ENCODE peak calls at places on chromosomes 6 and 20, in nine cellular contexts. D is fibroblast of mammary gland; J is mammary epithelial cell; A is CD4-positive, alpha-beta T cell; W is astrocyte of the spinal cord; K is BJ; C is AG04449; Y is AG10803; Q is WTC11. V is an unnamed sample.

GRCh38 chr6:138815797-138816528 is 20.1 kb downstream of the ECT2L start:
- DNase-seq in A (no peak), D (peak; percentile 76), Y (peak; percentile 75), W (peak; percentile 78), K (no peak), Q (no peak), J (peak; percentile 68), C (peak; percentile 16), V (peak; percentile 72)

GRCh38 chr6:19719691-19720127 is 117.5 kb upstream of the ID4 start:
- DNase-seq in D (peak; percentile 64), C (no peak), Q (peak; percentile 59), J (peak; percentile 19), K (no peak), A (no peak), Y (peak; percentile 79), W (peak; percentile 33), V (no peak)

GRCh38 chr6:48080227-48081009 is 30.6 kb downstream of the PTCHD4 start:
- DNase-seq in Q (no peak), C (no peak), K (no peak), Y (no peak), J (no peak), D (no peak), W (no peak), A (no peak), V (no peak)

GRCh38 chr20:50014570-50015562 is 32.1 kb downstream of the SNAI1 start:
- DNase-seq in A (no peak), Y (no peak), Q (no peak), K (no peak), D (no peak), W (no peak), C (no peak), J (no peak), V (no peak)

GRCh38 chr20:38148328-38149102 is 16.6 kb downstream of the TGM2 start:
- DNase-seq in D (no peak), Q (no peak), W (no peak), J (no peak), C (no peak), A (no peak), K (no peak), Y (no peak), V (no peak)

GRCh38 chr6:133705731-133706130 is 183.2 kb upstream of the TCF21 start:
- DNase-seq in A (no peak), K (no peak), Y (peak; percentile 68), D (peak; percentile 83), C (peak; percentile 44), Q (no peak), J (peak; percentile 48), W (peak; percentile 85), V (peak; percentile 49)

GRCh38 chr6:152091201-152091600 is 283.7 kb downstream of the ESR1 start:
- DNase-seq in A (no peak), Q (no peak), C (no peak), W (no peak), K (no peak), D (no peak), J (no peak), Y (no peak), V (no peak)

GRCh38 chr6:107657373-107657754 is 166.7 kb downstream of the SCML4 start:
- DNase-seq in K (no peak), C (no peak), D (no peak), Y (no peak), A (no peak), J (no peak), Q (no peak), W (no peak), V (no peak)

GRCh38 chr20:7693761-7694160 is 246.5 kb downstream of the HAO1 start:
- DNase-seq in Q (no peak), A (no peak), D (peak; percentile 15), J (no peak), W (peak; percentile 80), Y (peak; percentile 48), K (peak; percentile 33), C (no peak), V (no peak)

GRCh38 chr6:13511913-13512717 is 24.7 kb upstream of the GFOD1 start:
- DNase-seq in Y (no peak), A (no peak), K (no peak), D (peak; percentile 11), Q (no peak), C (no peak), J (no peak), W (no peak), V (no peak)

GRCh38 chr6:37779111-37779800 is 40.3 kb upstream of the ZFAND3 start:
- DNase-seq in A (no peak), Y (no peak), W (no peak), D (peak; percentile 24), J (no peak), K (no peak), Q (no peak), C (no peak), V (no peak)

GRCh38 chr6:138258991-138259390 is 40.7 kb upstream of the PBOV1 start:
- DNase-seq in D (no peak), C (no peak), K (no peak), A (no peak), J (no peak), Y (no peak), W (no peak), Q (no peak), V (no peak)

GRCh38 chr6:15351631-15352030 is 105.8 kb downstream of the JARID2 start:
- DNase-seq in Q (no peak), J (peak; percentile 62), W (peak; percentile 80), Y (peak; percentile 93), C (peak; percentile 65), K (peak; percentile 62), D (peak; percentile 96), A (no peak), V (peak; percentile 82)

DNA sequence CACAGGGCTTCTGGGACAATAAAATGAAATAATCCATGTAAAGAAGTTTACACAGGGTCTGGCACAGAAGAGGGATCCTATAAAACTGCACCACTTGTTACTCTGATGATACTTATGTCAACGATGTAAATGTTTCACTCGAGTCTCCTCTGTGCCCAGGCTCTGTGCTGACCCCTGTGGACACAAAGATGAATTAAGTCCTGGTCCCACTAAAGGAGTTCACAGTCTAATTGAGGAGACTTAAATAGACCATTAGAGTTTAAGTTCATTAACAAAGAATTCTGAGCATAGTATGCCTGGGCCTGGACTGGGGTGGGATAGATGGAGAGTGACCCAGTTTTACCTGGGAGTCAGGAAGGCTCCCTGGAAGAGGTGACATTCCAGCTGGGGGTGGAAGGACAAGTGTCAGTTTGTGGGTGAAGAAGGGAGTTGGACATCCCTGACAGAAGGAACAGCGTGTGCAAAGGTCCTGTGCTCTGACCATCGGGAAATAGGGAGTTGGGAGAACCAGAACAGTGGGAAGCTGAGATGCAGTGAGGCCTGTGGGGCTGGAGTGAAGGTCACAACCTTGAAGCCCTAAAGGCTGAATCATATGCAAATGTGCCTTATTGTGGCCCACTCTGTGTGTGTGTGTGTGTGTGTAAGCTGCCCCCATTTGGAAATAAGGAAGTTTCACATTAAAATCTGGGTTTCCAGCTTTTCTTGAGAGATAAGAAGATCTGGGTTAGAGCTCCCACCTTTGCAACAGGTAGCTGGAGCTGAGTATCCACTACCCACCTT is 1.1 kb downstream of the OCSTAMP start:
- DNase-seq in C (no peak), A (no peak), D (no peak), K (no peak), J (no peak), Y (no peak), W (no peak), Q (no peak), V (no peak)
- TF ChIP-seq CTCF in C (no peak), A (no peak), D (no peak), K (no peak), J (no peak), Y (no peak), W (no peak), Q (no peak), V (no peak)

DNA sequence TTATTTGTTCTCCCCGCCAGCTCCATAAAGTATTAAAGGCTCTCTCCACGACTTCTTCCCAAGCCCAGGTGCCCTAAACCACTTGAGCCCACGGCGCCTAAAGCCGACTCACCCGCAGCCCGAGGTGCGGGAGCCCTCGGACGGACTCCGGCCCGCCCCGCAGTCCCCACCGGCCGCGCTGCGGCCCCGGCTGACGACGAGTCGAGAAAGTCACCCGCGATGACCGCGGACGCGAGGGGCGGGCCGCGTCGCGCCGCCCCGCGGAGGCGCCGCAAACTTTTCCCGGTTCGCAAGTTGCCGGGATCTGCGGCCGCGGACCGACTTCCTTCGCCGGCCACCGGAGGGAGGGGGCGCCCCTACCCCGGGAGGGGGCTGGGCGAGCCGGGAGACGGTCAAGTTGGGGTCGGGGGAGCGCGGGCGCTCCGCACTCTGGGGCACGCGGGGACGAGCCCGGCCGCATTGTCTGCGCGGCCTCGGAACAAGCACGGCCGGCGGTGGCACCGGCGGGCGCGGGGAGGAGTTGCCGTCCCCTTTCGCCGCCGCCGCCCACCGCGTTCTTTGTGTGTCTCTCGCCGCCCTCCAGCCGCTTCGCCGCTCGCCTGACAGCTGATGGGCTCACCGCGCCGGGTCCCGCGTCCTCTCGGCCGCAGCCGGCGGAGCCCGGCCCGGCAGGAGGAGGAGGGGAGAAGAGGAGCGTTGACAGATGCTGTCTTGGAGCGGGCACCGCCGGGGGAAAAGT is 131.5 kb downstream of the OGFRL1 start:
- DNase-seq in W (peak; percentile 56), Q (no peak), J (no peak), C (no peak), D (peak; percentile 30), K (no peak), Y (peak; percentile 49), A (no peak), V (peak; percentile 32)
- TF ChIP-seq CTCF in W (peak; percentile 3), Q (no peak), J (peak; percentile 17), C (peak; percentile 51), D (no peak), K (peak; percentile 13), Y (no peak), A (no peak), V (no peak)

GRCh38 chr6:158559895-158560786 is at the start of gene TMEM181:
- DNase-seq in W (peak; percentile 81), Q (peak; percentile 76), D (peak; percentile 75), Y (peak; percentile 80), K (no peak), J (peak; percentile 78), C (peak; percentile 21), A (peak; percentile 81), V (peak; percentile 82)
- TF ChIP-seq CTCF in W (no peak), Q (no peak), D (no peak), Y (no peak), K (peak; percentile 11), J (no peak), C (peak; percentile 15), A (no peak), V (no peak)

GRCh38 chr20:2338702-2339101 is 42.0 kb upstream of the TGM6 start:
- DNase-seq in Y (no peak), A (no peak), Q (no peak), K (no peak), J (no peak), D (no peak), W (no peak), C (no peak), V (no peak)

GRCh38 chr20:2340823-2341222 is 39.9 kb upstream of the TGM6 start:
- DNase-seq in C (no peak), Q (no peak), J (no peak), A (no peak), W (no peak), K (no peak), D (no peak), Y (no peak), V (no peak)

GRCh38 chr20:2342243-2342642 is 38.5 kb upstream of the TGM6 start:
- DNase-seq in D (no peak), W (no peak), C (no peak), Y (no peak), Q (no peak), A (no peak), K (no peak), J (no peak), V (no peak)

GRCh38 chr20:2341336-2341735 is 39.4 kb upstream of the TGM6 start:
- DNase-seq in Y (no peak), W (no peak), C (no peak), J (no peak), Q (no peak), D (no peak), K (no peak), A (no peak), V (no peak)

GRCh38 chr20:2340136-2340535 is 40.6 kb upstream of the TGM6 start:
- DNase-seq in Y (no peak), W (no peak), C (no peak), Q (no peak), A (no peak), K (no peak), J (no peak), D (no peak), V (no peak)
- TF ChIP-seq CTCF in Y (no peak), W (no peak), C (no peak), Q (no peak), A (no peak), K (no peak), J (no peak), D (no peak), V (no peak)